ENCODE peak calls at places on chromosome 17, in seven cellular contexts. Q is right atrium auricular region, Y is sigmoid colon, U is A673, F is kidney epithelial cell, N is left ventricle myocardium inferior, T is fibroblast of lung. X is an unnamed sample.
A peak's percentile ranks its signal among the peaks of the same experiment; 100 is the strongest.

GRCh38 chr17:59439261-59439660 is 107.8 kb downstream of the YPEL2 start:
- DNase-seq in Q (no peak), Y (no peak), U (no peak), F (no peak), N (no peak), T (no peak), X (no peak)

GRCh38 chr17:79513206-79513605 is 97.6 kb downstream of the RBFOX3 start:
- DNase-seq in Q (no peak), Y (no peak), U (no peak), F (no peak), N (no peak), T (no peak), X (no peak)

GRCh38 chr17:58811301-58811700 is 55.6 kb downstream of the PPM1E start:
- DNase-seq in Q (no peak), Y (no peak), U (no peak), F (no peak), N (no peak), T (no peak), X (no peak)

GRCh38 chr17:42525221-42525620 is 10.8 kb upstream of the NAGLU start:
- DNase-seq in Q (no peak), Y (no peak), U (no peak), F (no peak), N (no peak), T (peak; percentile 95), X (no peak)

GRCh38 chr17:78206298-78206697 is 7.8 kb upstream of the BIRC5 start:
- DNase-seq in Q (no peak), Y (no peak), U (no peak), F (no peak), N (no peak), T (no peak), X (no peak)

GRCh38 chr17:60398227-60398959 is 6.5 kb upstream of the USP32 start:
- DNase-seq in Q (no peak), Y (no peak), U (no peak), F (no peak), N (no peak), T (no peak), X (no peak)

GRCh38 chr17:4708436-4708835 is 2.0 kb upstream of the ARRB2 start:
- DNase-seq in Q (no peak), Y (no peak), U (peak; percentile 83), F (no peak), N (no peak), T (no peak), X (no peak)

GRCh38 chr17:28405632-28406477 is at the start of gene SLC46A1:
- DNase-seq in Q (no peak), Y (peak; percentile 81), U (peak; percentile 62), F (no peak), N (peak; percentile 64), T (peak; percentile 38), X (peak; percentile 91)

GRCh38 chr17:75113798-75114551 is 4.2 kb downstream of the ARMC7 start:
- DNase-seq in Q (peak; percentile 97), Y (peak; percentile 95), U (peak; percentile 91), F (no peak), N (peak; percentile 86), T (peak; percentile 79), X (peak; percentile 94)

GRCh38 chr17:51481370-51481769 is 221.0 kb downstream of the UTP18 start:
- DNase-seq in Q (no peak), Y (no peak), U (no peak), F (no peak), N (no peak), T (no peak), X (no peak)

GRCh38 chr17:1574697-1575471 is 12.3 kb upstream of the PITPNA start:
- DNase-seq in Q (no peak), Y (no peak), U (no peak), F (no peak), N (no peak), T (no peak), X (peak; percentile 53)

GRCh38 chr17:49993423-49994037 is 1.5 kb downstream of the DLX3 start:
- DNase-seq in Q (no peak), Y (no peak), U (no peak), F (no peak), N (no peak), T (peak; percentile 23), X (peak; percentile 71)

GRCh38 chr17:61157246-61157887 is 242.3 kb upstream of the TBX2 start:
- DNase-seq in Q (no peak), Y (no peak), U (peak; percentile 54), F (no peak), N (no peak), T (peak; percentile 71), X (peak; percentile 54)

GRCh38 chr17:15917439-15918027 is 27.4 kb upstream of the ADORA2B start:
- DNase-seq in Q (no peak), Y (no peak), U (no peak), F (no peak), N (no peak), T (no peak), X (no peak)

DNA sequence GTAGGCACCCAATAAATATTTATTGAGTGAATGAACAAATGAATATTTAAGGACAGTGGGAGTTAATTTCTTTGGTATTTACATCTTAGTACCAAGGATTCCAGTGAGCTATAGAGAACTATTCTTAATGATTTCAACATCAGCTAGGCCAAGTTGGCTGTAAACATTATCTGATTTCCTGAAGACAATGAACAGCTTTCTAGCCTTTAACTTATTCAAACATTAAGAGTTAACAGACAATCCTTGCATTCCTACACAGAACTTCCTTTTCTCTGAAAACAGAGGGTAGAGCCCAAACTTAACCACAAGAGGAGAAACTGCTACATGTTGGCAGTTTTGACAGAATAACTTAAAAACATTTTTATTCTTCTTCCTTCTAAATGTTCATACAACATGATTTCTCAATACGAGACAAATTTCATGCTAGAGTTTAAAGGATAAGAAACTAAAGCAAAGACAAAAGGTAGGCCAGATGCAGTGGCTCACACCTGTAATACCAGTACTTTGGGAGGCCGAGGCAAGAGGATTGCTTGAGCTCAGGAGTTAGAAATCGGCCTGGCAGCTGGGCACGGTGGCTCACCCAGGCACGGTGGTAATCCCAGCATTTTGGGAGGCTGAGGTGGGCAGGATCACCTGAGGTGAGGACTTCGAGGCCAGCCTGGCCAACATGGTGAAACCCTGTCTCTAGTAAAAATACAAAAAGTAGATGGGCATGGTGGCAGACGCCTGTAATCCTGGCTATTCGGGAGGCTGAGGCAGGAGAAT is 4.4 kb downstream of the CRLF3 start:
- DNase-seq in Q (no peak), Y (no peak), U (peak; percentile 15), F (no peak), N (no peak), T (no peak), X (no peak)
- H3K4me3 ChIP-seq in Q (no peak overlapping the region), Y (no peak overlapping the region), U (no peak overlapping the region), F (no peak overlapping the region), N (no peak overlapping the region), T (no peak overlapping the region), X (no peak overlapping the region)

GRCh38 chr17:63526861-63527260 is 3.7 kb downstream of the KCNH6 start:
- DNase-seq in Q (no peak), Y (no peak), U (no peak), F (no peak), N (no peak), T (no peak), X (no peak)

GRCh38 chr17:63525190-63525946 is 2.2 kb downstream of the KCNH6 start:
- DNase-seq in Q (no peak), Y (no peak), U (no peak), F (no peak), N (no peak), T (no peak), X (no peak)

GRCh38 chr17:63524051-63524450 is 893 bp downstream of the KCNH6 start:
- DNase-seq in Q (no peak), Y (no peak), U (no peak), F (no peak), N (no peak), T (no peak), X (no peak)

GRCh38 chr17:63519972-63520882 is 2.9 kb upstream of the KCNH6 start:
- DNase-seq in Q (no peak), Y (no peak), U (no peak), F (peak; percentile 37), N (no peak), T (no peak), X (no peak)

DNA sequence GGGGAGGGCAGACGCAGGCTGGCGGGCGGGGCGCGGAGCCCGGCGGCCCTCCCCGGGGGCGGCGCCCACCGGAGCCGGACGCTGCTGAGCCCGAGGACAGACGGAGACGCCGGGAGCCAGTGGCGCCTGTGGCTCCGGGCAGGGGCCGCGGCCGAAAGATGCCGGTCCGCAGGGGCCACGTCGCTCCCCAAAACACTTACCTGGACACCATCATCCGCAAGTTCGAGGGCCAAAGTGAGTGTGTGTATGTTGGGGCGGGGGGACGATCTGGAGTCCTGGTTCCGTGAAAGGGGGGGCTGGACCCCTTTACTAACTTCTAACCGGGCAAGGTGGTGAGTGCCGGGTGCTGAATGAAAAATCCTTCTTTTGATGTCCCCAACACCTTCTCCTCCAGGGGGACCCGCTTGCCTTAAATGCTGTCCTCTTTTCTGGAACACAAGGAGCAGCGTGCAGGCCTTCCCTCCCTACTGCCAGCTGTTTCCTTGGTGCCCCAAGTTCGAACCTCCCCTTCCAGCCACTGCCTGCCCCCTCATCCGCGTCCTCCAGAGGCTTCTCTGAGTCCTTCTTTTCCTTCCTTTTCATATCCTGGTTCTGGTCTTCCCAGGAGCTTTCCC is at the start of gene KCNH6:
- DNase-seq in Q (no peak), Y (no peak), U (no peak), F (no peak), N (no peak), T (peak; percentile 1), X (peak; percentile 75)
- H3K4me3 ChIP-seq in Q (no peak within 1 kb of the TSS), Y (no peak within 1 kb of the TSS), U (no peak within 1 kb of the TSS), F (peak within 1 kb of the TSS; percentile 15), N (peak within 1 kb of the TSS; percentile 50), T (no peak within 1 kb of the TSS), X (peak within 1 kb of the TSS; percentile 53)

GRCh38 chr17:76927982-76928381 is 59.8 kb downstream of the MGAT5B start:
- DNase-seq in Q (no peak), Y (no peak), U (no peak), F (no peak), N (no peak), T (no peak), X (no peak)

GRCh38 chr17:76926237-76926866 is 58.1 kb downstream of the MGAT5B start:
- DNase-seq in Q (no peak), Y (no peak), U (no peak), F (no peak), N (no peak), T (no peak), X (no peak)

GRCh38 chr17:76929148-76929547 is 60.9 kb downstream of the MGAT5B start:
- DNase-seq in Q (no peak), Y (no peak), U (no peak), F (no peak), N (no peak), T (no peak), X (no peak)

GRCh38 chr17:76929572-76929971 is 61.4 kb downstream of the MGAT5B start:
- DNase-seq in Q (no peak), Y (no peak), U (no peak), F (no peak), N (no peak), T (no peak), X (no peak)

DNA sequence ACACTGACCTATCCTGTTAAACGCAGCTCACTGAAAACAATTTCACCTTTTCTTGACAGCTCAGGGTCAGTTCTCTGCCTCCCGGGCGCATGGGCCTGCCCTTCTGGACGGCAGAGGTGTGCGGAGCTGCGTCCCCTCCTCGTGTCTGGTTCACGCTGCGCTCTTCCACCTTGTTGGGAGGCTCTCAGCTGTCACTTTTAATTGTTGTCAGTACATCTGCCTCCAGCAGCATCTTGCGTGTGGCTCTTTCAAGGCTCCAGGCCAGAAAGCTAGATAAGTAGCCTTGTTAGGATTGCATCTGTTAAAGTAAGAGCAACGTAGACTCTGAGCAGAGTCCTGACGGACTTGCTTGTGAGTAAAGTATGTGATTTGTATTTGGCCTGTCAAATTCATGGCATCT is 59.4 kb downstream of the MGAT5B start:
- DNase-seq in Q (no peak), Y (no peak), U (no peak), F (no peak), N (no peak), T (no peak), X (no peak)
- H3K4me3 ChIP-seq in Q (no peak overlapping the region), Y (no peak overlapping the region), U (no peak overlapping the region), F (no peak overlapping the region), N (no peak overlapping the region), T (no peak overlapping the region), X (no peak overlapping the region)

GRCh38 chr17:76444518-76445311 is 8.2 kb downstream of the UBE2O start:
- DNase-seq in Q (no peak), Y (no peak), U (peak; percentile 46), F (no peak), N (no peak), T (peak; percentile 50), X (no peak)
- H3K4me3 ChIP-seq in Q (no peak overlapping the region), Y (no peak overlapping the region), U (no peak overlapping the region), F (no peak overlapping the region), N (no peak overlapping the region), T (no peak overlapping the region), X (no peak overlapping the region)

X was measured in SK-N-SH.